ENCODE peak calls at places on chromosomes 2 and 18, in six cellular contexts. One of them, this sample, is unnamed. For H3K27me3, the result is how much of the 10 kb centered on the place peaks cover.

GRCh38 chr2:115880558-115880957 is 1438.1 kb downstream of the DPP10 start:
- DNase-seq in pancreas: no peak
- DNase-seq in PC-9: no peak
- DNase-seq in body of pancreas: no peak
- DNase-seq in fibroblast of lung: no peak
- DNase-seq in brain microvascular endothelial cell: no peak
- DNase-seq in this sample: no peak

GRCh38 chr2:27241761-27242613 is 20.9 kb downstream of the SLC30A3 start:
- DNase-seq in PC-9: no peak
- DNase-seq in body of pancreas: no peak
- DNase-seq in brain microvascular endothelial cell: no peak
- DNase-seq in pancreas: no peak
- DNase-seq in fibroblast of lung: no peak
- DNase-seq in this sample: no peak

GRCh38 chr2:134189009-134189717 is 64.7 kb upstream of the MGAT5 start:
- DNase-seq in pancreas: peak
- DNase-seq in PC-9: peak
- DNase-seq in fibroblast of lung: peak
- DNase-seq in body of pancreas: peak
- DNase-seq in brain microvascular endothelial cell: no peak
- DNase-seq in this sample: peak

GRCh38 chr2:68907232-68907922 is 36.2 kb upstream of the BMP10 start:
- DNase-seq in brain microvascular endothelial cell: no peak
- DNase-seq in pancreas: no peak
- DNase-seq in PC-9: no peak
- DNase-seq in body of pancreas: no peak
- DNase-seq in fibroblast of lung: no peak
- DNase-seq in this sample: no peak

GRCh38 chr2:105373895-105374401 is 24.9 kb downstream of the FHL2 start:
- DNase-seq in brain microvascular endothelial cell: no peak
- DNase-seq in fibroblast of lung: no peak
- DNase-seq in pancreas: no peak
- DNase-seq in body of pancreas: no peak
- DNase-seq in PC-9: no peak
- DNase-seq in this sample: no peak

GRCh38 chr2:214652473-214652872 is 157.0 kb downstream of the BARD1 start:
- DNase-seq in fibroblast of lung: no peak
- DNase-seq in brain microvascular endothelial cell: no peak
- DNase-seq in pancreas: no peak
- DNase-seq in PC-9: peak
- DNase-seq in body of pancreas: no peak
- DNase-seq in this sample: no peak

GRCh38 chr18:6266212-6266611 is 148.5 kb downstream of the L3MBTL4 start:
- DNase-seq in fibroblast of lung: no peak
- DNase-seq in body of pancreas: no peak
- DNase-seq in PC-9: no peak
- DNase-seq in brain microvascular endothelial cell: no peak
- DNase-seq in pancreas: no peak
- DNase-seq in this sample: no peak

GRCh38 chr2:207148025-207148424 is 17.7 kb downstream of the KLF7 start:
- DNase-seq in PC-9: no peak
- DNase-seq in body of pancreas: no peak
- DNase-seq in fibroblast of lung: peak
- DNase-seq in pancreas: no peak
- DNase-seq in brain microvascular endothelial cell: no peak
- DNase-seq in this sample: no peak

GRCh38 chr18:48927286-48928080 is 23.3 kb downstream of the SMAD7 start:
- DNase-seq in PC-9: no peak
- DNase-seq in body of pancreas: no peak
- DNase-seq in fibroblast of lung: no peak
- DNase-seq in brain microvascular endothelial cell: no peak
- DNase-seq in pancreas: no peak
- DNase-seq in this sample: no peak

GRCh38 chr2:66389651-66390131 is 45.2 kb upstream of the MEIS1 start:
- DNase-seq in brain microvascular endothelial cell: no peak
- DNase-seq in PC-9: peak
- DNase-seq in body of pancreas: no peak
- DNase-seq in pancreas: no peak
- DNase-seq in fibroblast of lung: peak
- DNase-seq in this sample: peak

GRCh38 chr18:35582310-35582682 is 756 bp downstream of the GALNT1 start:
- DNase-seq in PC-9: no peak
- DNase-seq in pancreas: no peak
- DNase-seq in fibroblast of lung: no peak
- DNase-seq in brain microvascular endothelial cell: no peak
- DNase-seq in body of pancreas: no peak
- DNase-seq in this sample: no peak

GRCh38 chr2:109376115-109376514 is 237.7 kb downstream of the SEPTIN10 start:
- DNase-seq in body of pancreas: no peak
- DNase-seq in fibroblast of lung: no peak
- DNase-seq in pancreas: no peak
- DNase-seq in brain microvascular endothelial cell: no peak
- DNase-seq in PC-9: peak
- DNase-seq in this sample: peak

GRCh38 chr2:196233808-196234501 is 62.6 kb upstream of the STK17B start:
- DNase-seq in fibroblast of lung: no peak
- DNase-seq in PC-9: no peak
- DNase-seq in body of pancreas: no peak
- DNase-seq in pancreas: no peak
- DNase-seq in brain microvascular endothelial cell: no peak
- DNase-seq in this sample: no peak

GRCh38 chr2:127649100-127649611 is 3.2 kb downstream of the GPR17 start:
- DNase-seq in brain microvascular endothelial cell: no peak
- DNase-seq in fibroblast of lung: no peak
- DNase-seq in pancreas: peak
- DNase-seq in body of pancreas: no peak
- DNase-seq in PC-9: no peak
- DNase-seq in this sample: no peak

GRCh38 chr18:54222922-54223567 is 1.4 kb downstream of the MBD2 start:
- DNase-seq in body of pancreas: no peak
- DNase-seq in fibroblast of lung: no peak
- DNase-seq in PC-9: no peak
- DNase-seq in brain microvascular endothelial cell: no peak
- DNase-seq in pancreas: no peak
- DNase-seq in this sample: peak

GRCh38 chr2:220499281-220499680 is 871.9 kb downstream of the SLC4A3 start:
- DNase-seq in body of pancreas: no peak
- DNase-seq in PC-9: no peak
- DNase-seq in fibroblast of lung: peak
- DNase-seq in pancreas: no peak
- DNase-seq in brain microvascular endothelial cell: peak
- DNase-seq in this sample: no peak

GRCh38 chr2:226411727-226412360 is 387.8 kb downstream of the IRS1 start:
- DNase-seq in brain microvascular endothelial cell: no peak
- DNase-seq in body of pancreas: no peak
- DNase-seq in pancreas: no peak
- DNase-seq in PC-9: peak
- DNase-seq in fibroblast of lung: peak
- DNase-seq in this sample: peak

GRCh38 chr2:216404010-216404618 is 8.2 kb upstream of the SMARCAL1 start:
- DNase-seq in pancreas: no peak
- DNase-seq in fibroblast of lung: peak
- DNase-seq in brain microvascular endothelial cell: peak
- DNase-seq in PC-9: peak
- DNase-seq in body of pancreas: peak
- DNase-seq in this sample: peak

GRCh38 chr18:61922435-61922834 is 29.6 kb upstream of the RNF152 start:
- DNase-seq in body of pancreas: no peak
- DNase-seq in brain microvascular endothelial cell: no peak
- DNase-seq in PC-9: no peak
- DNase-seq in pancreas: no peak
- DNase-seq in fibroblast of lung: no peak
- DNase-seq in this sample: no peak

GRCh38 chr2:177433402-177433801 is 40.8 kb downstream of the AGPS start:
- DNase-seq in pancreas: no peak
- DNase-seq in fibroblast of lung: peak
- DNase-seq in brain microvascular endothelial cell: no peak
- DNase-seq in PC-9: no peak
- DNase-seq in body of pancreas: no peak
- DNase-seq in this sample: no peak

GRCh38 chr2:200405599-200406298 is 99.3 kb downstream of the SPATS2L start:
- DNase-seq in PC-9: peak
- DNase-seq in pancreas: no peak
- DNase-seq in body of pancreas: no peak
- DNase-seq in fibroblast of lung: peak
- DNase-seq in brain microvascular endothelial cell: peak
- DNase-seq in this sample: peak

GRCh38 chr18:26071020-26071419 is 19.4 kb downstream of the SS18 start:
- DNase-seq in PC-9: no peak
- DNase-seq in brain microvascular endothelial cell: no peak
- DNase-seq in pancreas: no peak
- DNase-seq in fibroblast of lung: no peak
- DNase-seq in body of pancreas: no peak
- DNase-seq in this sample: no peak

GRCh38 chr18:44079602-44080001 is 601.1 kb upstream of the SETBP1 start:
- DNase-seq in fibroblast of lung: peak
- DNase-seq in body of pancreas: no peak
- DNase-seq in brain microvascular endothelial cell: peak
- DNase-seq in pancreas: no peak
- DNase-seq in PC-9: peak
- DNase-seq in this sample: no peak

GRCh38 chr2:230847883-230848388 is 16.8 kb upstream of the ITM2C start:
- DNase-seq in pancreas: peak
- DNase-seq in PC-9: peak
- DNase-seq in fibroblast of lung: peak
- DNase-seq in brain microvascular endothelial cell: peak
- DNase-seq in body of pancreas: peak
- DNase-seq in this sample: peak

GRCh38 chr2:223626713-223627112 is 24.6 kb upstream of the SCG2 start:
- DNase-seq in fibroblast of lung: peak
- DNase-seq in PC-9: peak
- DNase-seq in body of pancreas: no peak
- DNase-seq in pancreas: no peak
- DNase-seq in brain microvascular endothelial cell: peak
- DNase-seq in this sample: no peak

GRCh38 chr2:100407108-100407507 is 10.4 kb downstream of the CHST10 start:
- DNase-seq in brain microvascular endothelial cell: no peak
- DNase-seq in fibroblast of lung: no peak
- DNase-seq in PC-9: no peak
- DNase-seq in pancreas: no peak
- DNase-seq in body of pancreas: no peak
- DNase-seq in this sample: no peak
- TF ChIP-seq CTCF in brain microvascular endothelial cell: no peak
- TF ChIP-seq CTCF in fibroblast of lung: no peak
- TF ChIP-seq CTCF in PC-9: no peak
- TF ChIP-seq CTCF in pancreas: no peak
- TF ChIP-seq CTCF in body of pancreas: no peak
- TF ChIP-seq CTCF in this sample: no peak

GRCh38 chr18:12255626-12256026 is 1.5 kb downstream of the CIDEA start:
- DNase-seq in PC-9: peak
- DNase-seq in brain microvascular endothelial cell: peak
- DNase-seq in body of pancreas: no peak
- DNase-seq in pancreas: no peak
- DNase-seq in fibroblast of lung: peak
- DNase-seq in this sample: no peak
- H3K27me3 ChIP-seq in PC-9: under half
- H3K27me3 ChIP-seq in brain microvascular endothelial cell: under half
- H3K27me3 ChIP-seq in body of pancreas: under half
- H3K27me3 ChIP-seq in pancreas: under half
- H3K27me3 ChIP-seq in fibroblast of lung: under half
- H3K27me3 ChIP-seq in this sample: under half

GRCh38 chr2:176187306-176188217 is 906 bp upstream of the HOXD1 start:
- DNase-seq in PC-9: no peak
- DNase-seq in body of pancreas: no peak
- DNase-seq in brain microvascular endothelial cell: no peak
- DNase-seq in fibroblast of lung: no peak
- DNase-seq in pancreas: no peak
- DNase-seq in this sample: peak
- H3K27ac ChIP-seq in PC-9: no peak
- H3K27ac ChIP-seq in body of pancreas: no peak
- H3K27ac ChIP-seq in brain microvascular endothelial cell: no peak
- H3K27ac ChIP-seq in fibroblast of lung: no peak
- H3K27ac ChIP-seq in pancreas: no peak
- H3K27ac ChIP-seq in this sample: peak

GRCh38 chr18:59697236-59697932 is at the start of gene CCBE1:
- DNase-seq in body of pancreas: peak
- DNase-seq in pancreas: peak
- DNase-seq in PC-9: no peak
- DNase-seq in brain microvascular endothelial cell: peak
- DNase-seq in fibroblast of lung: peak
- DNase-seq in this sample: peak

GRCh38 chr18:59700535-59700967 is 3.3 kb upstream of the CCBE1 start:
- DNase-seq in PC-9: no peak
- DNase-seq in body of pancreas: no peak
- DNase-seq in brain microvascular endothelial cell: no peak
- DNase-seq in pancreas: no peak
- DNase-seq in fibroblast of lung: peak
- DNase-seq in this sample: no peak

GRCh38 chr18:59699061-59699460 is 1.8 kb upstream of the CCBE1 start:
- DNase-seq in fibroblast of lung: peak
- DNase-seq in PC-9: no peak
- DNase-seq in body of pancreas: no peak
- DNase-seq in pancreas: no peak
- DNase-seq in brain microvascular endothelial cell: no peak
- DNase-seq in this sample: no peak

GRCh38 chr18:59701272-59701671 is 4.0 kb upstream of the CCBE1 start:
- DNase-seq in brain microvascular endothelial cell: no peak
- DNase-seq in pancreas: no peak
- DNase-seq in fibroblast of lung: no peak
- DNase-seq in PC-9: no peak
- DNase-seq in body of pancreas: no peak
- DNase-seq in this sample: no peak

DNA sequence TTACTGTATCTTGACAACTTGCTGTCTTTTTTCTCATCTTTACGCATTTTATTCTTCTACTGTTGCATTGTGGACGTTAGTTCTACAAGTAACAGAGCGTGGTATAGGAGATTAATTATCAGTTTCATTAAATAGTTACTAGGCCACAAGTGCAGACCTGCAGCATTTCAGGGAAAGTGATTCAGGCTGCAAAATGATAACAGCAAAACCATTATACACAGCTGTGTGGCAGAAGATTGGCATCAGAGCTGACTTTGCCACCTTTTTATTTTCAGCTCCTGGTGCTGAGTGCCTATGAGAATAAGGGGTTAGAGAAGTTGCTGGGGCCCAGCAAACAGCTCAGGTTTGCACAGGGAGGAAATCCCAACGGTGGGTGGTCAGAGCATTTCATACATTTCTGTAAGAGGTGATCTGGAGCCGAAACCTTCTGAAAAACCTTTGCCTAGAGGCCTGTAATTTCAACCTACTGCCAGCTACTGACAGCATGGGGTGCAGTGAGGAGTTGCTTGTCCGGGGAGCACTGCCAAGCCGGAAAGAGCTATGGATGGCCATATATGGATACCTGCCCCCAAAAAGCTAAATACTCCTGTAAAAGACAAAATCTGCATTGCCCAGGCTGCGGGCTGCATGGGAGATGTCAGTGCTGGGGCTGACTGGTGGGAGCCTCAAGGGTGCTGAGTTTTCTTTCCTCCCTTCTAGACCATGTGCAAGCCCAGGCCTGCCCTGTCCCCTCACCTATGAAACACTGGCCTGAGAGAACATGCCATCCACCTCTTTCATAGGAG is 2.7 kb upstream of the CCBE1 start:
- DNase-seq in brain microvascular endothelial cell: no peak
- DNase-seq in pancreas: no peak
- DNase-seq in fibroblast of lung: peak
- DNase-seq in PC-9: no peak
- DNase-seq in body of pancreas: no peak
- DNase-seq in this sample: no peak
- TF ChIP-seq CTCF in brain microvascular endothelial cell: no peak
- TF ChIP-seq CTCF in pancreas: no peak
- TF ChIP-seq CTCF in fibroblast of lung: no peak
- TF ChIP-seq CTCF in PC-9: no peak
- TF ChIP-seq CTCF in body of pancreas: no peak
- TF ChIP-seq CTCF in this sample: no peak

This sample was measured in colonic mucosa.